ENCODE peak calls at places on chromosome 22, in six cellular contexts. One of them, this sample, is unnamed.

GRCh38 chr22:41917906-41918791 is 3.3 kb upstream of the SHISA8 start:
- DNase-seq in right lobe of liver: peak; percentile 69
- DNase-seq in activated CD4-positive, alpha-beta T cell treated with anti-CD3 and anti-CD28 coated beads, Interleukin-2, amount 50 U/mL, for 1 hour: no peak
- DNase-seq in LHCN-M2: peak; percentile 49
- DNase-seq in effector CD4-positive, alpha-beta T cell: no peak
- DNase-seq in psoas muscle: peak; percentile 62
- DNase-seq in this sample: no peak

GRCh38 chr22:27541831-27542230 is 259.7 kb downstream of the MN1 start:
- DNase-seq in right lobe of liver: no peak
- DNase-seq in activated CD4-positive, alpha-beta T cell treated with anti-CD3 and anti-CD28 coated beads, Interleukin-2, amount 50 U/mL, for 1 hour: no peak
- DNase-seq in LHCN-M2: no peak
- DNase-seq in effector CD4-positive, alpha-beta T cell: no peak
- DNase-seq in psoas muscle: no peak
- DNase-seq in this sample: no peak

GRCh38 chr22:31272522-31273446 is 19.5 kb downstream of the PIK3IP1 start:
- DNase-seq in right lobe of liver: no peak
- DNase-seq in activated CD4-positive, alpha-beta T cell treated with anti-CD3 and anti-CD28 coated beads, Interleukin-2, amount 50 U/mL, for 1 hour: peak; percentile 53
- DNase-seq in LHCN-M2: peak; percentile 58
- DNase-seq in effector CD4-positive, alpha-beta T cell: peak; percentile 49
- DNase-seq in psoas muscle: no peak
- DNase-seq in this sample: peak; percentile 49

GRCh38 chr22:26894766-26895485 is 237.5 kb downstream of the MIAT start:
- DNase-seq in right lobe of liver: no peak
- DNase-seq in activated CD4-positive, alpha-beta T cell treated with anti-CD3 and anti-CD28 coated beads, Interleukin-2, amount 50 U/mL, for 1 hour: no peak
- DNase-seq in LHCN-M2: peak; percentile 90
- DNase-seq in effector CD4-positive, alpha-beta T cell: no peak
- DNase-seq in psoas muscle: no peak
- DNase-seq in this sample: no peak

GRCh38 chr22:44171486-44172076 is 9.1 kb upstream of the PARVG start:
- DNase-seq in right lobe of liver: no peak
- DNase-seq in activated CD4-positive, alpha-beta T cell treated with anti-CD3 and anti-CD28 coated beads, Interleukin-2, amount 50 U/mL, for 1 hour: no peak
- DNase-seq in LHCN-M2: no peak
- DNase-seq in effector CD4-positive, alpha-beta T cell: no peak
- DNase-seq in psoas muscle: no peak
- DNase-seq in this sample: no peak

GRCh38 chr22:23970816-23971482 is 3.3 kb downstream of the DDT start:
- DNase-seq in right lobe of liver: peak; percentile 27
- DNase-seq in activated CD4-positive, alpha-beta T cell treated with anti-CD3 and anti-CD28 coated beads, Interleukin-2, amount 50 U/mL, for 1 hour: no peak
- DNase-seq in LHCN-M2: no peak
- DNase-seq in effector CD4-positive, alpha-beta T cell: no peak
- DNase-seq in psoas muscle: no peak
- DNase-seq in this sample: no peak

GRCh38 chr22:39173787-39174497 is 21.5 kb upstream of the CBX7 start:
- DNase-seq in right lobe of liver: no peak
- DNase-seq in activated CD4-positive, alpha-beta T cell treated with anti-CD3 and anti-CD28 coated beads, Interleukin-2, amount 50 U/mL, for 1 hour: peak; percentile 23
- DNase-seq in LHCN-M2: no peak
- DNase-seq in effector CD4-positive, alpha-beta T cell: peak; percentile 30
- DNase-seq in psoas muscle: no peak
- DNase-seq in this sample: no peak

GRCh38 chr22:43777204-43777671 is 34.9 kb downstream of the EFCAB6 start:
- DNase-seq in right lobe of liver: no peak
- DNase-seq in activated CD4-positive, alpha-beta T cell treated with anti-CD3 and anti-CD28 coated beads, Interleukin-2, amount 50 U/mL, for 1 hour: no peak
- DNase-seq in LHCN-M2: peak; percentile 90
- DNase-seq in effector CD4-positive, alpha-beta T cell: no peak
- DNase-seq in psoas muscle: no peak
- DNase-seq in this sample: no peak

GRCh38 chr22:28711820-28712777 is 29.5 kb downstream of the CHEK2 start:
- DNase-seq in right lobe of liver: no peak
- DNase-seq in activated CD4-positive, alpha-beta T cell treated with anti-CD3 and anti-CD28 coated beads, Interleukin-2, amount 50 U/mL, for 1 hour: no peak
- DNase-seq in LHCN-M2: peak; percentile 97
- DNase-seq in effector CD4-positive, alpha-beta T cell: no peak
- DNase-seq in psoas muscle: no peak
- DNase-seq in this sample: no peak

GRCh38 chr22:50728523-50728931 is 9.5 kb upstream of the ACR start:
- DNase-seq in right lobe of liver: no peak
- DNase-seq in activated CD4-positive, alpha-beta T cell treated with anti-CD3 and anti-CD28 coated beads, Interleukin-2, amount 50 U/mL, for 1 hour: no peak
- DNase-seq in LHCN-M2: no peak
- DNase-seq in effector CD4-positive, alpha-beta T cell: no peak
- DNase-seq in psoas muscle: no peak
- DNase-seq in this sample: no peak

GRCh38 chr22:23054531-23055257 is 15.6 kb upstream of the GNAZ start:
- DNase-seq in right lobe of liver: no peak
- DNase-seq in activated CD4-positive, alpha-beta T cell treated with anti-CD3 and anti-CD28 coated beads, Interleukin-2, amount 50 U/mL, for 1 hour: no peak
- DNase-seq in LHCN-M2: no peak
- DNase-seq in effector CD4-positive, alpha-beta T cell: no peak
- DNase-seq in psoas muscle: no peak
- DNase-seq in this sample: no peak

GRCh38 chr22:43272301-43272700 is 70.9 kb downstream of the SCUBE1 start:
- DNase-seq in right lobe of liver: no peak
- DNase-seq in activated CD4-positive, alpha-beta T cell treated with anti-CD3 and anti-CD28 coated beads, Interleukin-2, amount 50 U/mL, for 1 hour: no peak
- DNase-seq in LHCN-M2: peak; percentile 21
- DNase-seq in effector CD4-positive, alpha-beta T cell: no peak
- DNase-seq in psoas muscle: no peak
- DNase-seq in this sample: no peak

GRCh38 chr22:40499187-40499753 is 128.9 kb downstream of the SGSM3 start:
- DNase-seq in right lobe of liver: no peak
- DNase-seq in activated CD4-positive, alpha-beta T cell treated with anti-CD3 and anti-CD28 coated beads, Interleukin-2, amount 50 U/mL, for 1 hour: no peak
- DNase-seq in LHCN-M2: peak; percentile 94
- DNase-seq in effector CD4-positive, alpha-beta T cell: no peak
- DNase-seq in psoas muscle: peak; percentile 18
- DNase-seq in this sample: no peak

GRCh38 chr22:23772315-23773246 is at the start of gene MMP11:
- DNase-seq in right lobe of liver: peak; percentile 63
- DNase-seq in activated CD4-positive, alpha-beta T cell treated with anti-CD3 and anti-CD28 coated beads, Interleukin-2, amount 50 U/mL, for 1 hour: peak; percentile 54
- DNase-seq in LHCN-M2: peak; percentile 39
- DNase-seq in effector CD4-positive, alpha-beta T cell: peak; percentile 47
- DNase-seq in psoas muscle: peak; percentile 71
- DNase-seq in this sample: peak; percentile 50

GRCh38 chr22:40654522-40655167 is 18.1 kb upstream of the MRTFA start:
- DNase-seq in right lobe of liver: peak; percentile 56
- DNase-seq in activated CD4-positive, alpha-beta T cell treated with anti-CD3 and anti-CD28 coated beads, Interleukin-2, amount 50 U/mL, for 1 hour: no peak
- DNase-seq in LHCN-M2: peak; percentile 87
- DNase-seq in effector CD4-positive, alpha-beta T cell: no peak
- DNase-seq in psoas muscle: peak; percentile 66
- DNase-seq in this sample: no peak

GRCh38 chr22:46063861-46064235 is 86.5 kb upstream of the PPARA start:
- DNase-seq in right lobe of liver: peak; percentile 12
- DNase-seq in activated CD4-positive, alpha-beta T cell treated with anti-CD3 and anti-CD28 coated beads, Interleukin-2, amount 50 U/mL, for 1 hour: no peak
- DNase-seq in LHCN-M2: no peak
- DNase-seq in effector CD4-positive, alpha-beta T cell: no peak
- DNase-seq in psoas muscle: no peak
- DNase-seq in this sample: no peak

GRCh38 chr22:11616811-11617210 is 3911.2 kb upstream of the OR11H1 start:
- DNase-seq in right lobe of liver: no peak
- DNase-seq in activated CD4-positive, alpha-beta T cell treated with anti-CD3 and anti-CD28 coated beads, Interleukin-2, amount 50 U/mL, for 1 hour: no peak
- DNase-seq in LHCN-M2: no peak
- DNase-seq in effector CD4-positive, alpha-beta T cell: no peak
- DNase-seq in psoas muscle: no peak
- DNase-seq in this sample: no peak

GRCh38 chr22:44624689-44625420 is 77.1 kb upstream of the PRR5 start:
- DNase-seq in right lobe of liver: no peak
- DNase-seq in activated CD4-positive, alpha-beta T cell treated with anti-CD3 and anti-CD28 coated beads, Interleukin-2, amount 50 U/mL, for 1 hour: no peak
- DNase-seq in LHCN-M2: no peak
- DNase-seq in effector CD4-positive, alpha-beta T cell: no peak
- DNase-seq in psoas muscle: no peak
- DNase-seq in this sample: no peak

GRCh38 chr22:43110927-43111623 is 525 bp downstream of the BIK start:
- DNase-seq in right lobe of liver: peak; percentile 39
- DNase-seq in activated CD4-positive, alpha-beta T cell treated with anti-CD3 and anti-CD28 coated beads, Interleukin-2, amount 50 U/mL, for 1 hour: peak; percentile 43
- DNase-seq in LHCN-M2: no peak
- DNase-seq in effector CD4-positive, alpha-beta T cell: peak; percentile 30
- DNase-seq in psoas muscle: no peak
- DNase-seq in this sample: no peak

GRCh38 chr22:27348634-27349033 is 452.9 kb downstream of the MN1 start:
- DNase-seq in right lobe of liver: no peak
- DNase-seq in activated CD4-positive, alpha-beta T cell treated with anti-CD3 and anti-CD28 coated beads, Interleukin-2, amount 50 U/mL, for 1 hour: no peak
- DNase-seq in LHCN-M2: peak; percentile 12
- DNase-seq in effector CD4-positive, alpha-beta T cell: no peak
- DNase-seq in psoas muscle: no peak
- DNase-seq in this sample: no peak

GRCh38 chr22:24190159-24190540 is 8.9 kb downstream of the SUSD2 start:
- DNase-seq in right lobe of liver: peak; percentile 20
- DNase-seq in activated CD4-positive, alpha-beta T cell treated with anti-CD3 and anti-CD28 coated beads, Interleukin-2, amount 50 U/mL, for 1 hour: no peak
- DNase-seq in LHCN-M2: no peak
- DNase-seq in effector CD4-positive, alpha-beta T cell: no peak
- DNase-seq in psoas muscle: peak; percentile 12
- DNase-seq in this sample: no peak

GRCh38 chr22:23888615-23889401 is 5.4 kb upstream of the MIF start:
- DNase-seq in right lobe of liver: no peak
- DNase-seq in activated CD4-positive, alpha-beta T cell treated with anti-CD3 and anti-CD28 coated beads, Interleukin-2, amount 50 U/mL, for 1 hour: no peak
- DNase-seq in LHCN-M2: peak; percentile 58
- DNase-seq in effector CD4-positive, alpha-beta T cell: no peak
- DNase-seq in psoas muscle: no peak
- DNase-seq in this sample: no peak

GRCh38 chr22:45397806-45398205 is 15.6 kb downstream of the SMC1B start:
- DNase-seq in right lobe of liver: no peak
- DNase-seq in activated CD4-positive, alpha-beta T cell treated with anti-CD3 and anti-CD28 coated beads, Interleukin-2, amount 50 U/mL, for 1 hour: no peak
- DNase-seq in LHCN-M2: no peak
- DNase-seq in effector CD4-positive, alpha-beta T cell: no peak
- DNase-seq in psoas muscle: no peak
- DNase-seq in this sample: no peak

GRCh38 chr22:49004484-49005399 is 822.9 kb downstream of the BRD1 start:
- DNase-seq in right lobe of liver: no peak
- DNase-seq in activated CD4-positive, alpha-beta T cell treated with anti-CD3 and anti-CD28 coated beads, Interleukin-2, amount 50 U/mL, for 1 hour: no peak
- DNase-seq in LHCN-M2: no peak
- DNase-seq in effector CD4-positive, alpha-beta T cell: no peak
- DNase-seq in psoas muscle: no peak
- DNase-seq in this sample: no peak

GRCh38 chr22:30474683-30475424 is 3.0 kb upstream of the SEC14L3 start:
- DNase-seq in right lobe of liver: no peak
- DNase-seq in activated CD4-positive, alpha-beta T cell treated with anti-CD3 and anti-CD28 coated beads, Interleukin-2, amount 50 U/mL, for 1 hour: peak; percentile 20
- DNase-seq in LHCN-M2: no peak
- DNase-seq in effector CD4-positive, alpha-beta T cell: peak; percentile 15
- DNase-seq in psoas muscle: no peak
- DNase-seq in this sample: peak; percentile 27

GRCh38 chr22:50209893-50210292 is 9.1 kb downstream of the SELENOO start:
- DNase-seq in right lobe of liver: peak; percentile 46
- DNase-seq in activated CD4-positive, alpha-beta T cell treated with anti-CD3 and anti-CD28 coated beads, Interleukin-2, amount 50 U/mL, for 1 hour: peak; percentile 76
- DNase-seq in LHCN-M2: peak; percentile 53
- DNase-seq in effector CD4-positive, alpha-beta T cell: peak; percentile 71
- DNase-seq in psoas muscle: peak; percentile 69
- DNase-seq in this sample: peak; percentile 71

GRCh38 chr22:19965771-19966709 is 24.4 kb upstream of the TXNRD2 start:
- DNase-seq in right lobe of liver: no peak
- DNase-seq in activated CD4-positive, alpha-beta T cell treated with anti-CD3 and anti-CD28 coated beads, Interleukin-2, amount 50 U/mL, for 1 hour: no peak
- DNase-seq in LHCN-M2: no peak
- DNase-seq in effector CD4-positive, alpha-beta T cell: no peak
- DNase-seq in psoas muscle: no peak
- DNase-seq in this sample: peak; percentile 35

GRCh38 chr22:43002198-43002577 is 12.8 kb downstream of the PACSIN2 start:
- DNase-seq in right lobe of liver: no peak
- DNase-seq in activated CD4-positive, alpha-beta T cell treated with anti-CD3 and anti-CD28 coated beads, Interleukin-2, amount 50 U/mL, for 1 hour: no peak
- DNase-seq in LHCN-M2: peak; percentile 74
- DNase-seq in effector CD4-positive, alpha-beta T cell: no peak
- DNase-seq in psoas muscle: no peak
- DNase-seq in this sample: no peak

GRCh38 chr22:40156001-40156516 is 21.7 kb upstream of the TNRC6B start:
- DNase-seq in right lobe of liver: peak; percentile 35
- DNase-seq in activated CD4-positive, alpha-beta T cell treated with anti-CD3 and anti-CD28 coated beads, Interleukin-2, amount 50 U/mL, for 1 hour: no peak
- DNase-seq in LHCN-M2: no peak
- DNase-seq in effector CD4-positive, alpha-beta T cell: no peak
- DNase-seq in psoas muscle: peak; percentile 21
- DNase-seq in this sample: no peak

GRCh38 chr22:29133603-29134133 is 60.8 kb downstream of the KREMEN1 start:
- DNase-seq in right lobe of liver: no peak
- DNase-seq in activated CD4-positive, alpha-beta T cell treated with anti-CD3 and anti-CD28 coated beads, Interleukin-2, amount 50 U/mL, for 1 hour: no peak
- DNase-seq in LHCN-M2: no peak
- DNase-seq in effector CD4-positive, alpha-beta T cell: no peak
- DNase-seq in psoas muscle: no peak
- DNase-seq in this sample: no peak

GRCh38 chr22:37298748-37299495 is 16.6 kb downstream of the CYTH4 start:
- DNase-seq in right lobe of liver: no peak
- DNase-seq in activated CD4-positive, alpha-beta T cell treated with anti-CD3 and anti-CD28 coated beads, Interleukin-2, amount 50 U/mL, for 1 hour: no peak
- DNase-seq in LHCN-M2: no peak
- DNase-seq in effector CD4-positive, alpha-beta T cell: no peak
- DNase-seq in psoas muscle: no peak
- DNase-seq in this sample: no peak

GRCh38 chr22:39351689-39352214 is 2.0 kb downstream of the SYNGR1 start:
- DNase-seq in right lobe of liver: no peak
- DNase-seq in activated CD4-positive, alpha-beta T cell treated with anti-CD3 and anti-CD28 coated beads, Interleukin-2, amount 50 U/mL, for 1 hour: no peak
- DNase-seq in LHCN-M2: no peak
- DNase-seq in effector CD4-positive, alpha-beta T cell: no peak
- DNase-seq in psoas muscle: no peak
- DNase-seq in this sample: no peak

GRCh38 chr22:20887375-20887774 is 28.6 kb downstream of the SNAP29 start:
- DNase-seq in right lobe of liver: no peak
- DNase-seq in activated CD4-positive, alpha-beta T cell treated with anti-CD3 and anti-CD28 coated beads, Interleukin-2, amount 50 U/mL, for 1 hour: no peak
- DNase-seq in LHCN-M2: no peak
- DNase-seq in effector CD4-positive, alpha-beta T cell: no peak
- DNase-seq in psoas muscle: no peak
- DNase-seq in this sample: no peak

GRCh38 chr22:49760630-49761571 is 66.8 kb downstream of the BRD1 start:
- DNase-seq in right lobe of liver: no peak
- DNase-seq in activated CD4-positive, alpha-beta T cell treated with anti-CD3 and anti-CD28 coated beads, Interleukin-2, amount 50 U/mL, for 1 hour: no peak
- DNase-seq in LHCN-M2: peak; percentile 79
- DNase-seq in effector CD4-positive, alpha-beta T cell: no peak
- DNase-seq in psoas muscle: no peak
- DNase-seq in this sample: peak; percentile 74

GRCh38 chr22:39935622-39936021 is 24.6 kb upstream of the TMA7B start:
- DNase-seq in right lobe of liver: no peak
- DNase-seq in activated CD4-positive, alpha-beta T cell treated with anti-CD3 and anti-CD28 coated beads, Interleukin-2, amount 50 U/mL, for 1 hour: no peak
- DNase-seq in LHCN-M2: no peak
- DNase-seq in effector CD4-positive, alpha-beta T cell: no peak
- DNase-seq in psoas muscle: no peak
- DNase-seq in this sample: no peak

GRCh38 chr22:44881246-44881600 is 128.6 kb downstream of the PHF21B start:
- DNase-seq in right lobe of liver: no peak
- DNase-seq in activated CD4-positive, alpha-beta T cell treated with anti-CD3 and anti-CD28 coated beads, Interleukin-2, amount 50 U/mL, for 1 hour: no peak
- DNase-seq in LHCN-M2: no peak
- DNase-seq in effector CD4-positive, alpha-beta T cell: no peak
- DNase-seq in psoas muscle: no peak
- DNase-seq in this sample: no peak

GRCh38 chr22:37744589-37744988 is 47.7 kb downstream of the TRIOBP start:
- DNase-seq in right lobe of liver: no peak
- DNase-seq in activated CD4-positive, alpha-beta T cell treated with anti-CD3 and anti-CD28 coated beads, Interleukin-2, amount 50 U/mL, for 1 hour: no peak
- DNase-seq in LHCN-M2: no peak
- DNase-seq in effector CD4-positive, alpha-beta T cell: no peak
- DNase-seq in psoas muscle: no peak
- DNase-seq in this sample: no peak

This sample was measured in DND-41.